ENCODE peak calls at places on chromosomes 5 and 9, in six cellular contexts. R is SK-N-SH, O is transverse colon, B is heart left ventricle, U is body of pancreas, S is spleen. D is an unnamed sample. For H3K36me3, the result is how much of the 10 kb centered on the place peaks cover.

GRCh38 chr5:95111141-95111540 is 173.8 kb downstream of the MCTP1 start:
- DNase-seq in S (no peak), O (no peak), B (no peak), R (no peak), U (no peak), D (no peak)

GRCh38 chr9:75088646-75089368 is 493 bp downstream of the OSTF1 start:
- DNase-seq in R (peak), S (peak), B (peak), U (peak), O (peak), D (peak)

GRCh38 chr5:66143473-66144073 is 527 bp upstream of the SREK1 start:
- DNase-seq in B (no peak), O (no peak), U (no peak), R (no peak), S (no peak), D (no peak)

GRCh38 chr9:37566716-37567115 is 9.5 kb downstream of the FBXO10 start:
- DNase-seq in B (no peak), O (no peak), S (no peak), R (peak), U (peak), D (peak)

GRCh38 chr5:173010547-173011464 is 27.2 kb downstream of the ATP6V0E1 start:
- DNase-seq in R (no peak), U (peak), O (peak), S (no peak), B (peak), D (no peak)

GRCh38 chr5:77935516-77936364 is 159.6 kb upstream of the TBCA start:
- DNase-seq in R (no peak), O (no peak), B (no peak), U (no peak), S (no peak), D (peak)

GRCh38 chr9:96069821-96070220 is 194.3 kb downstream of the ERCC6L2 start:
- DNase-seq in S (no peak), U (no peak), O (no peak), B (no peak), R (no peak), D (no peak)

GRCh38 chr5:138601444-138601843 is 26.2 kb upstream of the HSPA9 start:
- DNase-seq in R (no peak), S (no peak), O (peak), B (no peak), U (peak), D (no peak)

GRCh38 chr9:12014488-12014887 is 678.7 kb upstream of the TYRP1 start:
- DNase-seq in B (no peak), U (no peak), S (no peak), R (no peak), O (no peak), D (no peak)

GRCh38 chr9:131559416-131560000 is 14.2 kb downstream of the PRRT1B start:
- DNase-seq in O (no peak), S (no peak), B (no peak), U (no peak), R (no peak), D (no peak)

GRCh38 chr5:33608476-33609026 is 167.8 kb downstream of the TARS1 start:
- DNase-seq in U (no peak), R (peak), S (no peak), O (no peak), B (no peak), D (no peak)

GRCh38 chr9:13278368-13279246 is 885 bp downstream of the MPDZ start:
- DNase-seq in O (peak), S (peak), U (peak), R (peak), B (peak), D (no peak)

GRCh38 chr9:101458955-101459631 is 23.5 kb upstream of the ALDOB start:
- DNase-seq in O (no peak), S (no peak), B (no peak), R (peak), U (no peak), D (peak)

GRCh38 chr9:18566125-18566524 is 92.2 kb downstream of the ADAMTSL1 start:
- DNase-seq in R (no peak), O (no peak), S (no peak), U (no peak), B (no peak), D (no peak)

GRCh38 chr9:88224938-88225337 is 86.7 kb upstream of the SPATA31C2 start:
- DNase-seq in O (no peak), B (no peak), S (no peak), R (no peak), U (no peak), D (no peak)

GRCh38 chr9:114084282-114085073 is 6.4 kb upstream of the AMBP start:
- DNase-seq in B (no peak), R (no peak), U (no peak), O (no peak), S (peak), D (no peak)

GRCh38 chr9:86329649-86330048 is 24.6 kb downstream of the TUT7 start:
- DNase-seq in B (no peak), S (no peak), R (no peak), U (no peak), O (no peak), D (no peak)

GRCh38 chr5:138230981-138231589 is 18.0 kb upstream of the CDC23 start:
- DNase-seq in U (peak), B (peak), R (no peak), S (peak), O (no peak), D (no peak)

GRCh38 chr5:80083115-80083890 is 48.2 kb downstream of the THBS4 start:
- DNase-seq in O (no peak), U (no peak), B (peak), R (peak), S (no peak), D (peak)

GRCh38 chr5:149113669-149114068 is 27.6 kb upstream of the ABLIM3 start:
- DNase-seq in S (no peak), O (no peak), U (no peak), R (no peak), B (no peak), D (no peak)

GRCh38 chr9:103941104-103941503 is 153.0 kb upstream of the SMC2 start:
- DNase-seq in R (no peak), S (no peak), U (no peak), O (no peak), B (no peak), D (no peak)

GRCh38 chr5:113806250-113806649 is 292.8 kb downstream of the YTHDC2 start:
- DNase-seq in U (no peak), S (no peak), B (no peak), R (no peak), O (no peak), D (no peak)

DNA sequence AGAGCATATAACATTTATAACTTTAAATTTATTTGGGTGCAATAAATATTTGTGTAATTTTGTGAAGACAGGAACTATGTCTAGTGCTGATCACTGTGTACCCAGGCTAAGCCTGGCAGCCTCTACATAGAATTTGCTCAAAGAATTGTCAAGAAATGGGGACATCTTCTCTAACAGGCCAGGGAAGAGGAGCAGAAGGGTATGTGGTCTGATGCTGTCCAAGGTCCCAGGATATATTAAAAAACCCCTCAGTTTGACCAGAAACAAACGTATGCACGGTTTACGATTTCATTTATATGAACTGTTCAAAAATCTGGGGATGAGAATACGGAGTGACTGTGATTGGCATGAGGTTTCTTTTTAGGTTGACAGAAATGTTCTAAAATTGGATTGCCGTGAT is 55.9 kb downstream of the MAT2B start:
- DNase-seq in U (no peak), S (no peak), R (no peak), O (no peak), B (no peak), D (no peak)
- TF ChIP-seq CTCF in U (no peak), S (no peak), R (no peak), O (no peak), B (no peak), D (no peak)

DNA sequence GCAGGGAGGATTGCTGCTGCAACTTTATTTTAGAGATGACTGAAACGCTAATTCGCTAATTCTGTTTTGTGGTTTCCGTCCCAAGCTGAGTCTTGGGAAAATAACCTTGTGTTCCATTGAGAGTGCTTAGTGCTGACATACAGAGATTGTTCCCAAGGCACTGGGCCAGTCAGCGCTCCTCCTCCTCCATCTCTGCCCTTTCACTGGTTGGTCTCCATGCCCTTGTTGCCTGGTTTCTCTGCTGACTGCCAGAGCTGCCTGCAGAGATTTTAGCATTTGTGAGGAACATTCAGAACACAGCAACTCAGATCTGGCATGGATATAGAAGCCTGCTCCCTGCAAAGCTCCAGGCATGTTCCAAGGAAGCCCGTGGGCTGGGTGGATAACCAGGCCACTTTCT is 126.0 kb upstream of the IRX2 start:
- DNase-seq in B (no peak), S (no peak), R (no peak), U (no peak), O (no peak), D (no peak)
- H3K4me3 ChIP-seq in B (no peak), S (no peak), R (no peak), U (no peak), O (no peak), D (no peak)

DNA sequence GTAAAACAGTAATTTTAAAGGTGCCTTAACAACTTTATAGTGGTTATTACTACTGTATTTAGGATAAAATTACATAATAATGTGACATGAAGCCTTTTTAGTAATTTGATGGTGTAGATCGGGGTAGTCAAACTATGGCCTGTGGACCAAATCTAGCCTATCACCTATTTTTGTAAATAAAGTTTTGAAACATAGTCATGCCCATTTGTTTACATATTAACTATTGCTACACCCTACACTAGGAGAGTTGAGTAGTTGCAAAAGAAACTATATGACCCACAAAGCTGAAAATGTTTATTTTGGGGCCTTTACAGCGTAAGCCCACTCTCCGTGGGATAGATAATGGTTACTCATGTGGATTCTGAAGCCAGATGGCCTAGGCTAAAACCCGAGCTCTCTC is 6.2 kb downstream of the CEP78 start:
- DNase-seq in S (no peak), B (no peak), O (no peak), U (no peak), R (no peak), D (no peak)
- H3K36me3 ChIP-seq in S (half or more), B (under half), O (under half), U (under half), R (under half), D (under half)

GRCh38 chr9:136856078-136856474 is 3.9 kb downstream of the MAMDC4 start:
- DNase-seq in S (no peak), R (no peak), B (no peak), U (no peak), O (no peak), D (peak)
- TF ChIP-seq CTCF in S (no peak), R (no peak), B (no peak), U (no peak), O (no peak), D (no peak)

GRCh38 chr5:123439616-123440153 is 16.5 kb upstream of the CEP120 start:
- DNase-seq in U (no peak), S (no peak), R (no peak), B (no peak), O (no peak), D (no peak)

GRCh38 chr5:123438902-123439301 is 15.7 kb upstream of the CEP120 start:
- DNase-seq in U (no peak), O (peak), S (no peak), R (no peak), B (no peak), D (no peak)

GRCh38 chr5:123441408-123441807 is 18.2 kb upstream of the CEP120 start:
- DNase-seq in U (no peak), O (no peak), S (no peak), R (no peak), B (no peak), D (no peak)

GRCh38 chr5:123438244-123438643 is 15.0 kb upstream of the CEP120 start:
- DNase-seq in R (no peak), B (no peak), U (no peak), O (no peak), S (no peak), D (no peak)

GRCh38 chr5:123440456-123440855 is 17.3 kb upstream of the CEP120 start:
- DNase-seq in O (no peak), B (no peak), S (no peak), U (no peak), R (no peak), D (no peak)
- H3K4me3 ChIP-seq in O (no peak), B (no peak), S (no peak), U (no peak), R (no peak), D (no peak)

GRCh38 chr9:35737143-35737542 is 4.7 kb downstream of the CREB3 start:
- DNase-seq in S (no peak), O (no peak), U (no peak), B (no peak), R (no peak), D (no peak)

GRCh38 chr9:35740243-35740642 is 7.8 kb downstream of the CREB3 start:
- DNase-seq in B (no peak), U (no peak), R (no peak), O (no peak), S (no peak), D (no peak)

GRCh38 chr9:35736201-35736633 is 3.8 kb downstream of the CREB3 start:
- DNase-seq in O (peak), B (peak), R (peak), S (peak), U (peak), D (peak)

GRCh38 chr9:35738186-35738585 is 5.7 kb downstream of the CREB3 start:
- DNase-seq in U (no peak), S (no peak), B (no peak), O (no peak), R (no peak), D (no peak)

GRCh38 chr9:35738924-35739323 is 6.5 kb downstream of the CREB3 start:
- DNase-seq in U (no peak), S (no peak), O (no peak), B (no peak), R (no peak), D (no peak)
- H3K36me3 ChIP-seq in U (under half), S (half or more), O (half or more), B (half or more), R (half or more), D (under half)

DNA sequence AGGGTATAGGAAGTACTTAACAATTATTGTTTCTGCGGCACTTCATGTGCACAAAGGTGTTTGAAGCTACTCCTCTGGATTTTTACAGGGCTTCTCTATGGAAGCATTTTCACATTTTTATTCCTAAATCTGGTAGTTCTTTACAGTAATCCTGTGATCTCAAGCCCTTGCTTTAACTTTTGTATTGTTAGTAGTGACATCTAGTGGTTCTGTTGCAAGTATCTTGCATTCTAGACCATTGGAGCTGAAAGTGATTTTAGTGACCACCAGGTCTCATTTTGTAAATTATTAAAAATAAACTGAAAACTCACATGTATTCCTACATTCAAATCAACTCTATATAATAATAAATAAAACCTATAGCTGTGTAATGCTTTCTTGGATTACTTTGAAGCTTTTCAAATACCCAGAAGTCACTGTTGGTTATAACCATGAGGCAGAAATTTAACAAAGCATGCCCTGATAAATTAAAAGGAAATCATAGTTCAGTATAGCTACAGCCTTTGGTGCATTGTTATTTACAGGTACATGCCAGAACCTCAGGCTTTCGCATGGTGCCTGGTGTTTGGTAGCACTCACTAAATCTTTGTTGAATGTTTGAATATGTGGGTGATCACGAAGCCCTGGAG is 18.9 kb downstream of the RPS23 start:
- DNase-seq in B (no peak), R (peak), S (no peak), U (no peak), O (no peak), D (no peak)
- TF ChIP-seq CTCF in B (no peak), R (peak), S (no peak), U (no peak), O (no peak), D (peak)

GRCh38 chr5:111742166-111742565 is 14.8 kb downstream of the NREP start:
- DNase-seq in U (no peak), S (no peak), R (no peak), B (no peak), O (no peak), D (no peak)
- H3K4me3 ChIP-seq in U (no peak), S (no peak), R (no peak), B (no peak), O (no peak), D (no peak)

GRCh38 chr9:125356032-125356431 is 94.4 kb downstream of the GAPVD1 start:
- DNase-seq in R (no peak), O (no peak), U (no peak), S (no peak), B (no peak), D (no peak)
- H3K36me3 ChIP-seq in R (under half), O (half or more), U (under half), S (half or more), B (half or more), D (under half)

D was measured in GM06990.